ENCODE peak calls at places on chromosomes 5 and 9, in four cellular contexts. One of them, this sample, is unnamed.

GRCh38 chr9:98010450-98010849 is 27.3 kb downstream of the ANP32B start:
- DNase-seq in EL: peak
- DNase-seq in CD8-positive, alpha-beta T cell: no peak
- DNase-seq in NCI-H1105 treated with DMSO at 0.1 percent for 48 hours: peak
- DNase-seq in this sample: no peak

GRCh38 chr5:172284275-172284971 is 859 bp upstream of the UBTD2 start:
- DNase-seq in CD8-positive, alpha-beta T cell: no peak
- DNase-seq in NCI-H1105 treated with DMSO at 0.1 percent for 48 hours: peak
- DNase-seq in EL: peak
- DNase-seq in this sample: no peak

GRCh38 chr9:135486267-135487065 is 6.9 kb downstream of the PPP1R26 start:
- DNase-seq in EL: no peak
- DNase-seq in CD8-positive, alpha-beta T cell: no peak
- DNase-seq in NCI-H1105 treated with DMSO at 0.1 percent for 48 hours: no peak
- DNase-seq in this sample: no peak

GRCh38 chr5:10789021-10789420 is 28.0 kb upstream of the DAP start:
- DNase-seq in CD8-positive, alpha-beta T cell: no peak
- DNase-seq in EL: peak
- DNase-seq in NCI-H1105 treated with DMSO at 0.1 percent for 48 hours: no peak
- DNase-seq in this sample: no peak

GRCh38 chr5:110478899-110479298 is 247.6 kb downstream of the TMEM232 start:
- DNase-seq in CD8-positive, alpha-beta T cell: no peak
- DNase-seq in EL: peak
- DNase-seq in NCI-H1105 treated with DMSO at 0.1 percent for 48 hours: no peak
- DNase-seq in this sample: no peak

GRCh38 chr5:34486160-34486765 is 169.9 kb upstream of the RAI14 start:
- DNase-seq in NCI-H1105 treated with DMSO at 0.1 percent for 48 hours: peak
- DNase-seq in CD8-positive, alpha-beta T cell: peak
- DNase-seq in EL: peak
- DNase-seq in this sample: peak

GRCh38 chr9:64773491-64773931 is 511.5 kb downstream of the FOXD4L5 start:
- DNase-seq in EL: no peak
- DNase-seq in NCI-H1105 treated with DMSO at 0.1 percent for 48 hours: no peak
- DNase-seq in CD8-positive, alpha-beta T cell: peak
- DNase-seq in this sample: no peak

GRCh38 chr5:93359296-93359957 is 221.6 kb downstream of the NR2F1-AS1 start:
- DNase-seq in CD8-positive, alpha-beta T cell: no peak
- DNase-seq in EL: peak
- DNase-seq in NCI-H1105 treated with DMSO at 0.1 percent for 48 hours: no peak
- DNase-seq in this sample: no peak

GRCh38 chr9:87887661-87888480 is 5.2 kb downstream of the SPATA31E1 start:
- DNase-seq in CD8-positive, alpha-beta T cell: no peak
- DNase-seq in EL: no peak
- DNase-seq in NCI-H1105 treated with DMSO at 0.1 percent for 48 hours: no peak
- DNase-seq in this sample: no peak

GRCh38 chr5:57416246-57416996 is 66.2 kb downstream of the ACTBL2 start:
- DNase-seq in CD8-positive, alpha-beta T cell: no peak
- DNase-seq in NCI-H1105 treated with DMSO at 0.1 percent for 48 hours: no peak
- DNase-seq in EL: peak
- DNase-seq in this sample: no peak

GRCh38 chr9:70805953-70806352 is 315.5 kb downstream of the TRPM3 start:
- DNase-seq in NCI-H1105 treated with DMSO at 0.1 percent for 48 hours: no peak
- DNase-seq in CD8-positive, alpha-beta T cell: no peak
- DNase-seq in EL: no peak
- DNase-seq in this sample: no peak

GRCh38 chr9:131734165-131734610 is 5.7 kb downstream of the RAPGEF1 start:
- DNase-seq in NCI-H1105 treated with DMSO at 0.1 percent for 48 hours: peak
- DNase-seq in EL: peak
- DNase-seq in CD8-positive, alpha-beta T cell: peak
- DNase-seq in this sample: no peak

GRCh38 chr5:14407051-14407450 is 174.5 kb upstream of the OTULINL start:
- DNase-seq in CD8-positive, alpha-beta T cell: no peak
- DNase-seq in EL: no peak
- DNase-seq in NCI-H1105 treated with DMSO at 0.1 percent for 48 hours: no peak
- DNase-seq in this sample: no peak

GRCh38 chr5:172731286-172732073 is 39.5 kb downstream of the DUSP1 start:
- DNase-seq in NCI-H1105 treated with DMSO at 0.1 percent for 48 hours: no peak
- DNase-seq in CD8-positive, alpha-beta T cell: no peak
- DNase-seq in EL: no peak
- DNase-seq in this sample: no peak

GRCh38 chr9:69898714-69899209 is 78.1 kb downstream of the CFAP95 start:
- DNase-seq in EL: peak
- DNase-seq in CD8-positive, alpha-beta T cell: no peak
- DNase-seq in NCI-H1105 treated with DMSO at 0.1 percent for 48 hours: no peak
- DNase-seq in this sample: no peak

GRCh38 chr5:157217289-157218024 is 36.8 kb downstream of the ITK start:
- DNase-seq in EL: no peak
- DNase-seq in CD8-positive, alpha-beta T cell: peak
- DNase-seq in NCI-H1105 treated with DMSO at 0.1 percent for 48 hours: no peak
- DNase-seq in this sample: no peak

GRCh38 chr5:154366353-154366752 is 79.4 kb upstream of the SAP30L start:
- DNase-seq in EL: peak
- DNase-seq in CD8-positive, alpha-beta T cell: no peak
- DNase-seq in NCI-H1105 treated with DMSO at 0.1 percent for 48 hours: no peak
- DNase-seq in this sample: no peak

GRCh38 chr9:13173553-13173952 is 105.9 kb downstream of the MPDZ start:
- DNase-seq in CD8-positive, alpha-beta T cell: no peak
- DNase-seq in EL: no peak
- DNase-seq in NCI-H1105 treated with DMSO at 0.1 percent for 48 hours: no peak
- DNase-seq in this sample: no peak

GRCh38 chr5:164868761-164869160 is 1363.3 kb downstream of the MAT2B start:
- DNase-seq in CD8-positive, alpha-beta T cell: no peak
- DNase-seq in NCI-H1105 treated with DMSO at 0.1 percent for 48 hours: no peak
- DNase-seq in EL: no peak
- DNase-seq in this sample: no peak

GRCh38 chr5:170755679-170756456 is 27.7 kb upstream of the GABRP start:
- DNase-seq in EL: no peak
- DNase-seq in CD8-positive, alpha-beta T cell: no peak
- DNase-seq in NCI-H1105 treated with DMSO at 0.1 percent for 48 hours: peak
- DNase-seq in this sample: no peak

GRCh38 chr5:60271517-60271916 is 378.0 kb upstream of the PDE4D start:
- DNase-seq in CD8-positive, alpha-beta T cell: no peak
- DNase-seq in NCI-H1105 treated with DMSO at 0.1 percent for 48 hours: no peak
- DNase-seq in EL: no peak
- DNase-seq in this sample: no peak

GRCh38 chr9:11402621-11403020 is 789.8 kb upstream of the PTPRD start:
- DNase-seq in NCI-H1105 treated with DMSO at 0.1 percent for 48 hours: no peak
- DNase-seq in EL: no peak
- DNase-seq in CD8-positive, alpha-beta T cell: no peak
- DNase-seq in this sample: no peak

GRCh38 chr5:122264610-122265009 is 47.4 kb upstream of the SNCAIP start:
- DNase-seq in EL: no peak
- DNase-seq in CD8-positive, alpha-beta T cell: no peak
- DNase-seq in NCI-H1105 treated with DMSO at 0.1 percent for 48 hours: no peak
- DNase-seq in this sample: no peak